ENCODE peak calls at places on chromosomes 1 and 21, in eight cellular contexts. R, B, Y, Z, J, X, T and C are unnamed samples.
A peak's percentile ranks its signal among the peaks of the same experiment; 100 is the strongest.

GRCh38 chr1:235024045-235024439 is 104.6 kb downstream of the TOMM20 start:
- DNase-seq in T (no peak), B (no peak), R (no peak), Y (no peak), X (no peak), Z (no peak), J (no peak), C (no peak)

GRCh38 chr1:157700305-157700704 is 264 bp downstream of the FCRL3 start:
- DNase-seq in Y (no peak), B (no peak), T (no peak), Z (no peak), J (no peak), R (no peak), X (no peak), C (no peak)

GRCh38 chr1:232432313-232432712 is 197.6 kb downstream of the SIPA1L2 start:
- DNase-seq in J (no peak), T (no peak), X (peak; percentile 47), R (no peak), Z (no peak), B (no peak), Y (no peak), C (no peak)

GRCh38 chr1:67749263-67749843 is 64.4 kb downstream of the GADD45A start:
- DNase-seq in Y (no peak), Z (no peak), J (no peak), B (no peak), X (no peak), R (no peak), T (no peak), C (no peak)

GRCh38 chr1:226443439-226443838 is 35.5 kb upstream of the PARP1 start:
- DNase-seq in R (no peak), Z (peak; percentile 80), J (no peak), B (no peak), X (peak; percentile 84), Y (peak; percentile 75), T (peak; percentile 97), C (no peak)

GRCh38 chr1:1033731-1034437 is 14.0 kb downstream of the AGRN start:
- DNase-seq in B (no peak), Y (no peak), Z (no peak), R (no peak), T (no peak), X (no peak), J (no peak), C (peak; percentile 28)

GRCh38 chr1:201448981-201449380 is 20.0 kb downstream of the PHLDA3 start:
- DNase-seq in X (no peak), T (no peak), J (no peak), R (no peak), B (no peak), Z (no peak), Y (no peak), C (peak; percentile 35)

GRCh38 chr1:155186266-155186954 is 12.8 kb downstream of the TRIM46 start:
- DNase-seq in J (no peak), R (no peak), T (no peak), Z (no peak), B (no peak), X (no peak), Y (no peak), C (no peak)

GRCh38 chr1:3863231-3863935 is 6.1 kb downstream of the DFFB start:
- DNase-seq in Z (no peak), Y (no peak), J (no peak), T (no peak), B (no peak), R (no peak), X (no peak), C (no peak)

GRCh38 chr1:230441630-230442029 is 15.5 kb upstream of the PGBD5 start:
- DNase-seq in Y (no peak), T (no peak), J (no peak), Z (no peak), B (no peak), R (no peak), X (no peak), C (no peak)

GRCh38 chr1:7386226-7387052 is 384.7 kb upstream of the VAMP3 start:
- DNase-seq in Z (no peak), B (no peak), T (no peak), Y (no peak), J (no peak), R (no peak), X (peak; percentile 60), C (no peak)

GRCh38 chr1:107378602-107379265 is 237.9 kb downstream of the NTNG1 start:
- DNase-seq in Y (no peak), Z (no peak), J (no peak), R (no peak), B (no peak), T (no peak), X (no peak), C (no peak)

GRCh38 chr1:74474585-74474984 is 37.8 kb downstream of the LRRC53 start:
- DNase-seq in X (no peak), B (no peak), T (no peak), Y (no peak), R (no peak), Z (no peak), J (no peak), C (no peak)

GRCh38 chr1:85578321-85579295 is 2.0 kb upstream of the CCN1 start:
- DNase-seq in T (peak; percentile 79), Y (peak; percentile 97), R (no peak), B (no peak), J (no peak), X (peak; percentile 97), Z (no peak), C (no peak)

GRCh38 chr1:173503391-173503790 is 26.3 kb downstream of the PRDX6 start:
- DNase-seq in J (no peak), B (no peak), R (no peak), Y (peak; percentile 37), T (no peak), Z (no peak), X (no peak), C (no peak)

GRCh38 chr1:219837274-219837993 is 90.9 kb downstream of the SLC30A10 start:
- DNase-seq in X (peak; percentile 70), J (no peak), B (no peak), Z (peak; percentile 53), Y (peak; percentile 52), R (no peak), T (peak; percentile 91), C (peak; percentile 48)

GRCh38 chr1:181251001-181251712 is 162.7 kb downstream of the IER5 start:
- DNase-seq in Z (peak; percentile 83), Y (peak; percentile 63), B (no peak), R (no peak), X (peak; percentile 75), T (peak; percentile 92), J (no peak), C (no peak)

GRCh38 chr1:58929667-58930325 is 145.9 kb upstream of the JUN start:
- DNase-seq in Z (peak; percentile 70), T (peak; percentile 60), B (peak; percentile 60), R (peak; percentile 34), Y (no peak), X (no peak), J (no peak), C (no peak)

GRCh38 chr1:9385801-9386573 is 93.3 kb downstream of the SPSB1 start:
- DNase-seq in Z (no peak), T (no peak), J (no peak), R (no peak), B (no peak), X (no peak), Y (no peak), C (no peak)

GRCh38 chr1:2235300-2235998 is 7.3 kb downstream of the SKI start:
- DNase-seq in J (no peak), Z (no peak), Y (no peak), B (no peak), T (no peak), R (no peak), X (no peak), C (no peak)

GRCh38 chr1:19517017-19517416 is 31.7 kb upstream of the CAPZB start:
- DNase-seq in Z (no peak), B (no peak), R (no peak), X (no peak), Y (no peak), J (no peak), T (no peak), C (no peak)

GRCh38 chr1:6970256-6970655 is 185.0 kb downstream of the CAMTA1 start:
- DNase-seq in J (no peak), Z (no peak), X (no peak), R (no peak), T (no peak), B (no peak), Y (no peak), C (no peak)

GRCh38 chr1:68571499-68571898 is 74.6 kb upstream of the DEPDC1 start:
- DNase-seq in Z (no peak), J (no peak), X (no peak), R (no peak), Y (no peak), T (peak; percentile 6), B (no peak), C (no peak)

GRCh38 chr21:26070822-26071425 is 99.6 kb downstream of the APP start:
- DNase-seq in X (peak; percentile 64), T (peak; percentile 49), Z (no peak), J (peak; percentile 52), B (peak; percentile 4), R (no peak), Y (peak; percentile 60), C (no peak)

GRCh38 chr1:202244841-202245261 is 51.3 kb downstream of the LGR6 start:
- DNase-seq in R (no peak), Y (no peak), X (no peak), J (no peak), Z (no peak), B (no peak), T (no peak), C (no peak)

GRCh38 chr1:2300004-2300771 is 72.1 kb downstream of the SKI start:
- DNase-seq in Y (no peak), J (no peak), T (no peak), R (peak; percentile 65), B (peak; percentile 74), Z (no peak), X (no peak), C (no peak)

GRCh38 chr1:205678286-205679111 is 1.8 kb downstream of the SLC45A3 start:
- DNase-seq in X (no peak), Y (no peak), T (no peak), B (no peak), R (no peak), Z (no peak), J (no peak), C (no peak)